ENCODE peak calls at places on chromosome 2, in nine cellular contexts. F is right atrium auricular region, N is brain microvascular endothelial cell, C is heart right ventricle, D is fibroblast of lung, G is ascending aorta, B is kidney, E is stomach, J is tibial nerve. S is an unnamed sample. For H3K36me3, the result is how much of the 10 kb centered on the place peaks cover.

GRCh38 chr2:229154381-229154780 is 116.7 kb downstream of the PID1 start:
- DNase-seq in F (no peak), N (peak), C (no peak), D (peak), G (no peak), B (no peak), E (no peak), J (no peak), S (no peak)

GRCh38 chr2:233143700-233144331 is 83.7 kb downstream of the INPP5D start:
- DNase-seq in F (no peak), N (no peak), C (no peak), D (no peak), G (no peak), B (no peak), E (no peak), J (no peak), S (no peak)

GRCh38 chr2:221337957-221338685 is 234.0 kb downstream of the EPHA4 start:
- DNase-seq in F (no peak), N (no peak), C (no peak), D (peak), G (no peak), B (no peak), E (no peak), J (no peak), S (no peak)

GRCh38 chr2:8144785-8145184 is 537.1 kb upstream of the ID2 start:
- DNase-seq in F (no peak), N (peak), C (no peak), D (peak), G (no peak), B (no peak), E (no peak), J (no peak), S (no peak)

GRCh38 chr2:240586919-240587800 is 626 bp downstream of the CAPN10 start:
- DNase-seq in F (no peak), N (no peak), C (no peak), D (peak), G (no peak), B (peak), E (peak), J (no peak), S (no peak)

GRCh38 chr2:226971770-226972169 is 135.9 kb downstream of the RHBDD1 start:
- DNase-seq in F (no peak), N (no peak), C (no peak), D (no peak), G (no peak), B (no peak), E (no peak), J (no peak), S (no peak)

GRCh38 chr2:66507673-66508127 is 72.8 kb downstream of the MEIS1 start:
- DNase-seq in F (no peak), N (no peak), C (no peak), D (peak), G (no peak), B (no peak), E (no peak), J (no peak), S (no peak)

GRCh38 chr2:190408538-190409271 is 550 bp downstream of the MFSD6 start:
- DNase-seq in F (no peak), N (no peak), C (peak), D (peak), G (no peak), B (peak), E (peak), J (no peak), S (no peak)

GRCh38 chr2:232520088-232520487 is at the start of gene PRSS56:
- DNase-seq in F (no peak), N (no peak), C (no peak), D (no peak), G (no peak), B (no peak), E (no peak), J (no peak), S (no peak)

GRCh38 chr2:156199588-156199987 is 132.9 kb downstream of the NR4A2 start:
- DNase-seq in F (no peak), N (no peak), C (no peak), D (peak), G (no peak), B (no peak), E (no peak), J (no peak), S (no peak)

GRCh38 chr2:29518010-29518409 is 402.8 kb downstream of the CLIP4 start:
- DNase-seq in F (no peak), N (peak), C (no peak), D (peak), G (no peak), B (no peak), E (no peak), J (no peak), S (no peak)

GRCh38 chr2:165627463-165627862 is 158.0 kb downstream of the CSRNP3 start:
- DNase-seq in F (no peak), N (peak), C (no peak), D (peak), G (no peak), B (no peak), E (no peak), J (no peak), S (no peak)

GRCh38 chr2:108194409-108195132 is 45.2 kb upstream of the SULT1C3 start:
- DNase-seq in F (no peak), N (no peak), C (no peak), D (no peak), G (no peak), B (no peak), E (no peak), J (no peak), S (no peak)

DNA sequence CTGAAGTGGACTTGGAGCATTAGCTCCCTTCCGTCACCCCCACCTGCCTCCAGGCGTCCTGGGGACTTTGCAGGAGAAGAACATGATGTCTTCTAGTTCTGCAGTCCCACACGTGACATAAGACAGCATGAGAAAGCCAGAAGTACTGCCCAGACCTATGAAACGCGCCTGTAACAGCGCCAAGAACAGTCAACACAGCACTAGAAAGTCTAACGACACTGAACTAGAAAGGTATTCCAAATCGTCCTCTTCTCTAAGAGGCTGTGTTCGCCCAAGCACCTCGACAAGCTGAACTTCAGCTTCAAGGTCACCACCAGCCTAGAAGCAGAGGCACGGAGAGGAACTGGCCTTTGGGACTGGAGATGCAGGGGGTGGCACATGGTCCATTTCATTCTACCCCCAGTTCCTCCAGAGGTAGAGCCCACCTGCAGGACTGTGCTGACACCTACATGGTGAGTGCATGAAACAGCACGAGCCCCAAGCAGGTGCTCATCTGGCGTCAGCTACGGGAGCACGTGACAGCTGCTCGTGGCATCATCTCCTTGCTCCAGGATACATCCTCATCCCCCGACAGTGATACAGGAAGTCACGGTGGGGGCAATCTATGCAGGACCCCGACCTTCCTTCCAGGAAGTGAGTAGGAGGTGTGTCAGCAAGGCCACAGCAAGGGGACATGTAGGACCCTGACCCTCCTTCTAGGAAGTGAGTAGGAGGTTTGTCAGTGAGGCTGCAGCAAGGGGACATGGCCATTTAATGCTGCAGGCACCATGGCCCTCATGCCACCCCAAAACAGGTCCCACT is 3.7 kb downstream of the HDAC4 start:
- DNase-seq in F (no peak), N (no peak), C (no peak), D (no peak), G (no peak), B (no peak), E (peak), J (no peak), S (peak)
- H3K36me3 ChIP-seq in F (under half), N (under half), C (under half), D (under half), G (under half), B (under half), E (under half), J (under half), S (under half)

DNA sequence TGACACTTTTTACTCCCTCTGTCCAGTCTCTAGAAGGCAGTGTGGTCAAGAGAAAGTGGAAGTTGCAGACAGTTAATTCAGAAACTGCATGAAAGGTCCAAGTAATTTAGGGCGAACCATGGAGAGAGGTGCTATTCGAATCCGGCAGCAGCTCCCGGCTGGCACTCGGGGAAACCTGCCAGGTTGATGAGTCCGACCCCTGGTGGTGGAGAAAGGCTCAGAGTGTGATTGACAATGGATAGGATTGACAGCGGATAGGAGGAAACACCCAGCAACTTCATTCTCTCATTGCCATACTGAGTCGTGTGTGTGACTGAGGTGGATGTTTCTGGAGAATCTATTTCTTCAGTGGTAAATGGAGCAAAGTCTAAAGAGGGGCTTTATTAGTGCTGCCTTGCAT is 101.7 kb downstream of the DCDC2C start:
- DNase-seq in F (no peak), N (peak), C (no peak), D (no peak), G (no peak), B (no peak), E (no peak), J (no peak), S (no peak)
- TF ChIP-seq CTCF in F (peak), N (peak), C (peak), D (no peak), G (no peak), B (peak), E (no peak), J (no peak), S (no peak)

GRCh38 chr2:239152239-239152915 is 248.4 kb downstream of the HDAC4 start:
- DNase-seq in F (no peak), N (no peak), C (no peak), D (no peak), G (no peak), B (peak), E (peak), J (peak), S (peak)
- H3K36me3 ChIP-seq in F (under half), N (under half), C (under half), D (under half), G (under half), B (under half), E (half or more), J (under half), S (under half)

GRCh38 chr2:99444222-99444621 is 45.6 kb downstream of the REV1 start:
- DNase-seq in F (no peak), N (no peak), C (no peak), D (no peak), G (no peak), B (no peak), E (no peak), J (no peak), S (no peak)

GRCh38 chr2:99445065-99445464 is 44.8 kb downstream of the REV1 start:
- DNase-seq in F (no peak), N (no peak), C (no peak), D (peak), G (no peak), B (no peak), E (no peak), J (no peak), S (no peak)

GRCh38 chr2:99439989-99440388 is 49.8 kb downstream of the REV1 start:
- DNase-seq in F (no peak), N (no peak), C (no peak), D (no peak), G (no peak), B (no peak), E (no peak), J (no peak), S (no peak)

GRCh38 chr2:99448556-99448955 is 41.3 kb downstream of the REV1 start:
- DNase-seq in F (no peak), N (peak), C (no peak), D (peak), G (no peak), B (no peak), E (no peak), J (no peak), S (no peak)

GRCh38 chr2:99442837-99443236 is 47.0 kb downstream of the REV1 start:
- DNase-seq in F (no peak), N (no peak), C (no peak), D (no peak), G (no peak), B (no peak), E (no peak), J (no peak), S (no peak)
- TF ChIP-seq CTCF in F (peak), N (no peak), C (peak), D (peak), G (peak), B (no peak), E (no peak), J (peak), S (no peak)

S was measured in gastrocnemius medialis.